ENCODE peak calls at places on chromosomes 2 and 18, in four cellular contexts. G is astrocyte of the cerebellum, O is AG10803, R is heart left ventricle. L is an unnamed sample.

GRCh38 chr2:124798551-124798950 is 773.5 kb downstream of the CNTNAP5 start:
- DNase-seq in G (no peak), O (no peak), R (no peak), L (no peak)

GRCh38 chr2:143333847-143334246 is 204.6 kb downstream of the ARHGAP15 start:
- DNase-seq in G (no peak), R (no peak), O (no peak), L (no peak)

GRCh38 chr2:239934571-239935171 is 90.5 kb downstream of the NDUFA10 start:
- DNase-seq in R (peak), O (peak), G (peak), L (peak)

GRCh38 chr2:61162721-61163120 is 733 bp downstream of the C2orf74 start:
- DNase-seq in R (no peak), G (no peak), O (no peak), L (no peak)

GRCh38 chr2:68594674-68595492 is 48.5 kb upstream of the PROKR1 start:
- DNase-seq in R (no peak), G (peak), O (peak), L (peak)

GRCh38 chr18:75844102-75844604 is 416.6 kb upstream of the SMIM21 start:
- DNase-seq in O (no peak), G (no peak), R (no peak), L (no peak)

GRCh38 chr2:223537669-223538601 is 64.2 kb downstream of the SCG2 start:
- DNase-seq in O (no peak), G (peak), R (no peak), L (no peak)

GRCh38 chr2:189171956-189172609 is 7.5 kb downstream of the COL5A2 start:
- DNase-seq in G (no peak), O (no peak), R (no peak), L (no peak)

GRCh38 chr2:238127165-238128060 is 11.1 kb upstream of the KLHL30 start:
- DNase-seq in O (peak), R (no peak), G (no peak), L (no peak)

GRCh38 chr2:98234763-98235162 is 111.5 kb upstream of the CNGA3 start:
- DNase-seq in G (no peak), R (no peak), O (no peak), L (no peak)

GRCh38 chr18:37219257-37219656 is 346.3 kb downstream of the CELF4 start:
- DNase-seq in O (no peak), R (no peak), G (no peak), L (no peak)

GRCh38 chr2:212735648-212736047 is 197.0 kb upstream of the ERBB4 start:
- DNase-seq in G (no peak), R (no peak), O (no peak), L (no peak)

GRCh38 chr2:176106636-176107539 is at the start of gene HOXD11:
- DNase-seq in G (no peak), R (no peak), O (no peak), L (no peak)
- H3K4me3 ChIP-seq in G (no peak), R (peak), O (peak), L (peak)

GRCh38 chr18:79068299-79068945 is 772 bp upstream of the ATP9B start:
- DNase-seq in G (no peak), O (peak), R (no peak), L (no peak)

GRCh38 chr18:79070486-79070885 is 1.3 kb downstream of the ATP9B start:
- DNase-seq in G (no peak), O (no peak), R (no peak), L (no peak)

GRCh38 chr18:79067611-79068010 is 1.6 kb upstream of the ATP9B start:
- DNase-seq in O (no peak), G (no peak), R (no peak), L (no peak)

GRCh38 chr18:79069792-79070151 is 578 bp downstream of the ATP9B start:
- DNase-seq in G (no peak), O (no peak), R (no peak), L (no peak)

GRCh38 chr18:79068946-79069791 is at the start of gene ATP9B:
- DNase-seq in O (peak), R (peak), G (peak), L (peak)
- TF ChIP-seq CTCF in O (no peak), R (no peak), G (no peak), L (no peak)

GRCh38 chr18:50729986-50730385 is 89.8 kb downstream of the MRO start:
- DNase-seq in O (no peak), R (no peak), G (no peak), L (no peak)

GRCh38 chr18:50724631-50725235 is 95.1 kb downstream of the MRO start:
- DNase-seq in O (no peak), G (no peak), R (peak), L (no peak)

GRCh38 chr18:50726960-50727589 is 92.7 kb downstream of the MRO start:
- DNase-seq in R (no peak), G (no peak), O (no peak), L (no peak)

GRCh38 chr18:50729326-50729725 is 90.5 kb downstream of the MRO start:
- DNase-seq in O (no peak), R (no peak), G (no peak), L (no peak)

GRCh38 chr18:50727721-50728470 is 91.9 kb downstream of the MRO start:
- DNase-seq in G (no peak), O (no peak), R (peak), L (no peak)
- H3K4me3 ChIP-seq in G (no peak), O (no peak), R (no peak), L (no peak)

GRCh38 chr18:74152906-74153305 is 4.6 kb downstream of the TIMM21 start:
- DNase-seq in R (no peak), G (no peak), O (no peak), L (no peak)
- TF ChIP-seq CTCF in R (no peak), G (peak), O (peak), L (peak)

GRCh38 chr2:233556756-233557736 is 9.5 kb downstream of the USP40 start:
- DNase-seq in R (no peak), G (no peak), O (peak), L (peak)
- H3K4me3 ChIP-seq in R (no peak), G (no peak), O (no peak), L (no peak)

GRCh38 chr18:47595816-47596501 is 334.5 kb downstream of the SMAD2 start:
- DNase-seq in G (no peak), R (no peak), O (no peak), L (no peak)
- TF ChIP-seq CTCF in G (no peak), R (peak), O (peak), L (peak)

DNA sequence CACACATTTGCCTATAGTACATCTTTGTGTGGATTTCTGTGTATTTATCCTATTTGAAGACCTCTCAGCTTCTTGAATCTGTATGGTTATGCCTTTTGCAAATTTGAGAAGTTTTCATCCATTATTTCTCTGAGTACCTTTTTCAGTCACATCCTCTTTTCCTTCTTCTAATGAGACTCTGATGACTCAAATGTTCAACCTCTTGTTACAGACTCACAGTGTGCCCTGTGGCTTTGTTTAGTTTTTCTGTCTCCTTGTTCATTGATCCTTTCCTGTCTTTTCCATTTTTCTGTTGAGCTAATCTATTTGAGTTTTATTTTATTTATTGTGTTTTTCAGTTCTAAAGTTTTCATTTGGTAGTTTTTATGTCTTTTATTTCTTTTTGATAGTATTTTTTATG is 87.0 kb upstream of the LRP1B start:
- DNase-seq in G (no peak), R (no peak), O (no peak), L (no peak)
- H3K4me3 ChIP-seq in G (no peak), R (no peak), O (no peak), L (no peak)

GRCh38 chr2:179595284-179595683 is 266.1 kb downstream of the ZNF385B start:
- DNase-seq in G (no peak), O (no peak), R (no peak), L (no peak)
- TF ChIP-seq CTCF in G (no peak), O (no peak), R (no peak), L (no peak)

GRCh38 chr2:88123975-88124917 is 3.6 kb downstream of the FABP1 start:
- DNase-seq in O (no peak), G (no peak), R (no peak), L (no peak)

GRCh38 chr2:88125924-88126771 is 1.7 kb downstream of the FABP1 start:
- DNase-seq in O (no peak), G (no peak), R (no peak), L (no peak)

GRCh38 chr2:88126772-88127637 is 857 bp downstream of the FABP1 start:
- DNase-seq in R (no peak), G (no peak), O (no peak), L (no peak)

GRCh38 chr2:88123164-88123974 is 4.5 kb downstream of the FABP1 start:
- DNase-seq in O (no peak), G (no peak), R (no peak), L (no peak)

GRCh38 chr2:88125344-88125923 is 2.4 kb downstream of the FABP1 start:
- DNase-seq in O (no peak), R (no peak), G (no peak), L (no peak)
- H3K4me3 ChIP-seq in O (no peak), R (no peak), G (no peak), L (no peak)